ENCODE peak calls at places on chromosomes 12 and 14, in five cellular contexts. F is A549, N is suprapubic skin, X is right lobe of liver, I is transverse colon. J is an unnamed sample. For H3K4me1, the result is how much of the 10 kb centered on the place peaks cover.

GRCh38 chr12:59067068-59067467 is 146.8 kb upstream of the LRIG3 start:
- DNase-seq in F (no peak), N (no peak), X (no peak), I (no peak), J (no peak)

GRCh38 chr12:11499802-11500201 is 104.4 kb upstream of the PRB2 start:
- DNase-seq in F (no peak), N (no peak), X (no peak), I (no peak), J (no peak)

GRCh38 chr12:106118-106561 is 39.6 kb downstream of the IQSEC3 start:
- DNase-seq in F (peak), N (no peak), X (no peak), I (peak), J (no peak)

GRCh38 chr14:67722293-67722692 is 20.6 kb downstream of the RDH12 start:
- DNase-seq in F (no peak), N (no peak), X (peak), I (peak), J (peak)

GRCh38 chr12:77995436-77996167 is 164.9 kb downstream of the NAV3 start:
- DNase-seq in F (peak), N (no peak), X (no peak), I (no peak), J (no peak)

GRCh38 chr14:75492832-75493579 is 29.3 kb upstream of the BATF start:
- DNase-seq in F (no peak), N (no peak), X (no peak), I (no peak), J (no peak)

GRCh38 chr14:56224179-56224578 is 106.0 kb downstream of the PELI2 start:
- DNase-seq in F (no peak), N (no peak), X (no peak), I (no peak), J (no peak)

GRCh38 chr12:92369643-92370042 is 224.0 kb upstream of the BTG1 start:
- DNase-seq in F (no peak), N (no peak), X (no peak), I (no peak), J (no peak)

GRCh38 chr14:75806247-75806876 is 145.3 kb downstream of the TTLL5 start:
- DNase-seq in F (no peak), N (no peak), X (no peak), I (no peak), J (no peak)

GRCh38 chr14:33567736-33568124 is 383.1 kb downstream of the EGLN3 start:
- DNase-seq in F (no peak), N (no peak), X (no peak), I (no peak), J (no peak)

GRCh38 chr12:122870867-122871664 is 24.9 kb downstream of the VPS37B start:
- DNase-seq in F (no peak), N (no peak), X (peak), I (peak), J (peak)

GRCh38 chr14:24542346-24542936 is 33.6 kb downstream of the CTSG start:
- DNase-seq in F (no peak), N (no peak), X (no peak), I (no peak), J (no peak)

GRCh38 chr14:71716371-71716770 is 215.9 kb upstream of the RGS6 start:
- DNase-seq in F (no peak), N (no peak), X (no peak), I (no peak), J (no peak)

GRCh38 chr14:38079268-38079667 is 128.4 kb upstream of the SSTR1 start:
- DNase-seq in F (peak), N (no peak), X (no peak), I (no peak), J (no peak)

GRCh38 chr14:89620436-89620835 is 203.4 kb upstream of the FOXN3 start:
- DNase-seq in F (no peak), N (no peak), X (no peak), I (no peak), J (no peak)

GRCh38 chr14:99524091-99524661 is 43.0 kb downstream of the CCNK start:
- DNase-seq in F (no peak), N (no peak), X (peak), I (peak), J (no peak)

GRCh38 chr14:103456167-103456835 is 66.3 kb downstream of the CKB start:
- DNase-seq in F (no peak), N (no peak), X (no peak), I (no peak), J (no peak)

GRCh38 chr14:53310412-53310811 is 157.3 kb upstream of the DDHD1 start:
- DNase-seq in F (no peak), N (no peak), X (no peak), I (no peak), J (no peak)

GRCh38 chr14:30988509-30988908 is 36.9 kb upstream of the AP4S1 start:
- DNase-seq in F (no peak), N (no peak), X (no peak), I (no peak), J (no peak)

GRCh38 chr12:112353389-112353788 is 28.8 kb downstream of the HECTD4 start:
- DNase-seq in F (no peak), N (no peak), X (no peak), I (no peak), J (no peak)

DNA sequence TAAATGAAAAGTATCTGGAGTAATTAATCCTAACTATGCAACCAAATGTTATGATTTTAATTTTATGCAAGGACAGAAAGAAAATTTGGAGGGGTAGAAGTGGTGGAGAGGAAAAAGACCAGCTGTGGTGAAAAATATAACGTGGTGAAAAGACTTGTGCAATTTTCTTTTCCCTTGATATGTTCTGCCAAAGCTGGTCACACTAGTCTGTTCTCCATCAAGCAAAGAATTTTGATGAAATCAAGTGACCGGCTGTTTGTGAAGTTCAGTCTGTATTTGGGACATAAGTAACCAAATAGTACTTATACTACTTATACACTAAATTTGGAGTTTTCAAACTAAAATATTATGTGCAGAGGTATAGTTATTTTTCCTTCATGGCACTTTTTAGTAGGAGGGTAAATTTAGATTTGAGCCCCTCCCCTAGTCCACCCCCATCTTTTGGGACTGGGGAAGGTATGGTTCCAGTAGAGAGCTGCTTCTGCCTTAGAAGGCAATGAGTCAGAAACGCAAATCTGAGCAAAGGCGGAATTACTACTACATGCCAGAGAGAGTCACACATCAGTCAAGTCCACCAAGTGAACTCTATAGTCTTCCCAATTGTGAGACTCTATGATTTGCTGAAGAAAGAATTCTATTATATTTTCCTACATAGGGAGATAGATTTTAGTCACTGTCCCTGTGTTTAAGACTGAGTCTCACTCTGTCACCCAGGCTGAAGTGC is 229.7 kb downstream of the SLC25A21 start:
- DNase-seq in F (no peak), N (no peak), X (no peak), I (no peak), J (no peak)
- TF ChIP-seq CTCF in F (no peak), N (no peak), X (no peak), I (peak), J (no peak)

DNA sequence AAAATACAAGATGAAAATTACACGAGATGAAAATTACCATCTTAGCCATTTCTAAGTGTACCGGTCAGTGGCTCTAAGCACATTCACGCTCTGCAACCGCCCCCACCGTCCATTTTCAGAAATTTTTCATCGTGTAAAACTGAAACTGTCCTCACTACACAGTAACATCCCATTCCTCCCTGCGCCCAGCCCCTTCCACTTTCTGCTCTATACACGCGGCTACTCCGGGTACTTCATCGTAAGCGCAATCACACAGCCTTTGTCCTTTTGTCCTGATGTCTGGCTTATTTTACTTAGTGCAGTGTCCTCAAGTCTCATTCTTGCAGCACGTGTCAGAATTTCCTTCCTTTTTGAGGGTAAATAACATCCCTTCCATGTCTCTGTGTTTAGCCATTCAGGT is 3.6 kb upstream of the GPR132 start:
- DNase-seq in F (no peak), N (no peak), X (no peak), I (no peak), J (no peak)
- H3K4me1 ChIP-seq in F (under half), N (under half), X (under half), I (under half), J (under half)

DNA sequence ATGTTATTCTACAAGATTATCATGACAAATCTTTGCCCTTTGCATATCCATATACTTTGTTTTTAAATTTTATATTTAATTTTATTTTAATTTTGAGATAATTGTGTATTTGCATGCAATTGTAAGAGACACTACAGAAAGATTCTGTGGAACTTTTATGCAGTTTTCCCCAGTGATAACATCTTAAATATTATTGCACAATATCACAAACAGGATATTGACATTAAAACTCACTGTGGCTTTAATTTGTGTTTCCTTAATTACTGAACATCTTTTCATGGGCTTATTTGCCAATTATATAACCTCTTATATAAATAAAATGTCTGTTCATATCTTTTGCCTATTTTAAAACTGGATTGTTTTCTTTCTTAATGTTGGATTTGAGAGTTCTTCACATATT is 95.6 kb downstream of the ASCL1 start:
- DNase-seq in F (no peak), N (no peak), X (no peak), I (no peak), J (no peak)
- TF ChIP-seq POLR2A in F (no peak), N (no peak), X (no peak), I (no peak), J (no peak)

GRCh38 chr12:132131952-132132351 is 12.2 kb downstream of the DDX51 start:
- DNase-seq in F (no peak), N (no peak), X (peak), I (no peak), J (no peak)

GRCh38 chr12:132131229-132131628 is 12.9 kb downstream of the DDX51 start:
- DNase-seq in F (no peak), N (no peak), X (peak), I (no peak), J (no peak)

GRCh38 chr12:132130690-132131089 is 13.4 kb downstream of the DDX51 start:
- DNase-seq in F (no peak), N (no peak), X (peak), I (no peak), J (no peak)

GRCh38 chr12:132132609-132133430 is 11.3 kb downstream of the DDX51 start:
- DNase-seq in F (no peak), N (no peak), X (peak), I (no peak), J (no peak)

DNA sequence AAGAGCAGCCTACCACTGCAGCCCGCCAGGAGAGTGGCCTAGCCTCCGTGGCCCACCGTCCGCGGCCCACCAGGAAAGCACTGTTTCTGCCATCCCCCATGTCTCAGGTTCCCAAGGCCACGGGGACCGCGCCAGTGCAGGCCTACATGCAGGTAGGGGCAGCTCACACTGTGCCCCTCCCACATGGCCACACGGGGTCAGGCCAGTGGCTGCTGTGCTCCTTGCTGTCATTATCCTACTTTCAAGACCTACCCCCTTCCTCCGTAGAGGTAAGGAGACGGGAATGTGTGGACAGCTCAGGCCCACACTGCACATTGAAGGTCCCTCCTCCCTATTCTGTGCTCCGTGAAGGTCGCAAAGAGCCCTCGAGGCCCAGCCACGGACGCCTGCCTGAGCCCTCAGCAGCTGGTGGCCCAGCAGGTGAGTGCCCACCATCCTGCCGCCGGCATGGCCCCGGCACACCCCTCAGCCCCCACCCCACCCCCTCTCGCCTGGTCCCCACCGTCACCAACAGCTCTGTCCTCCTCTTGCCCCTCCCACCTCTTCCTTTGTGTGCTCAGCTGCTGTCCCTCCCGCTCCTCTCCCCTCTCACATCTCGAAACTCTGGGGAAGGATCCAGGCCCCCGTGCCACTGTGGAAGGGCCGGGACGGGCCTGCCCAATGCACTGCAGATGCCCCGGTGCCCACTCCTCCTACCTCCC is 10.0 kb downstream of the DDX51 start:
- DNase-seq in F (no peak), N (no peak), X (peak), I (no peak), J (no peak)
- TF ChIP-seq CTCF in F (no peak), N (no peak), X (no peak), I (no peak), J (no peak)

DNA sequence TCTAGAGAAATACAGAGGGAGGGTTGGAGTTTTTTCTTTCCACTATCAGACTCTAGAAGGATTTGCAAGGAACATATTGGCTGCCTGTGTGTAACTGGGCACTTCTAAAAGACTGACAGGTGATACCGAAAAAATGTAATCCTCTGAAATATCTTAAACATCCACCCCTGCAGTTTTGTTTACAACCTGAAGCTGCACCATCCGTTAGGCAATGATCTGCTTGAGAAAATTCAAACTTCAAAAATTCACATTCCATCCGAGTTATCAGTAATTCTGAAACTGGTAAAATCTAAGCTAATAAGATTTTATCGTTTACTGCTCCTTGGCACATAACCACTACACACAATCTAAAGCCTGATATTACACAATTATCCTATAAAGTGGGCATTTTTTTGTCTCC is 528.6 kb downstream of the FUT8 start:
- DNase-seq in F (no peak), N (no peak), X (no peak), I (no peak), J (no peak)
- H3K4me1 ChIP-seq in F (under half), N (under half), X (under half), I (under half), J (under half)

GRCh38 chr12:109115758-109116610 is at the start of gene ACACB:
- DNase-seq in F (no peak), N (peak), X (peak), I (peak), J (peak)
- TF ChIP-seq POLR2A in F (no peak), N (no peak), X (peak), I (peak), J (peak)